ENCODE peak calls at places on chromosomes 12 and 14, in six cellular contexts. One of them, this sample, is unnamed.
A peak's percentile ranks its signal among the peaks of the same experiment; 100 is the strongest.

GRCh38 chr14:55707365-55707804 is 127.4 kb downstream of the KTN1 start:
- DNase-seq in Right ventricle myocardium superior: no peak
- DNase-seq in activated CD4-positive, alpha-beta T cell treated with anti-CD3 and anti-CD28 coated beads, Interleukin-2, amount 10 ng/mL, durations not matched to agents 24 days and 14 days: no peak
- DNase-seq in bronchial epithelial cell: peak; percentile 67
- DNase-seq in immature natural killer cell: peak; percentile 3
- DNase-seq in ELR: peak; percentile 71
- DNase-seq in this sample: peak; percentile 66

GRCh38 chr12:76890407-76891143 is 11.8 kb upstream of the CSRP2 start:
- DNase-seq in ELR: no peak
- DNase-seq in immature natural killer cell: no peak
- DNase-seq in activated CD4-positive, alpha-beta T cell treated with anti-CD3 and anti-CD28 coated beads, Interleukin-2, amount 10 ng/mL, durations not matched to agents 24 days and 14 days: no peak
- DNase-seq in bronchial epithelial cell: peak; percentile 74
- DNase-seq in Right ventricle myocardium superior: no peak
- DNase-seq in this sample: no peak

GRCh38 chr14:22472935-22473854 is 115.8 kb downstream of the DAD1 start:
- DNase-seq in Right ventricle myocardium superior: no peak
- DNase-seq in ELR: peak; percentile 57
- DNase-seq in activated CD4-positive, alpha-beta T cell treated with anti-CD3 and anti-CD28 coated beads, Interleukin-2, amount 10 ng/mL, durations not matched to agents 24 days and 14 days: no peak
- DNase-seq in bronchial epithelial cell: peak; percentile 51
- DNase-seq in immature natural killer cell: peak; percentile 77
- DNase-seq in this sample: peak; percentile 77

GRCh38 chr12:52382854-52383253 is 2.6 kb downstream of the KRT84 start:
- DNase-seq in Right ventricle myocardium superior: no peak
- DNase-seq in bronchial epithelial cell: no peak
- DNase-seq in ELR: no peak
- DNase-seq in activated CD4-positive, alpha-beta T cell treated with anti-CD3 and anti-CD28 coated beads, Interleukin-2, amount 10 ng/mL, durations not matched to agents 24 days and 14 days: no peak
- DNase-seq in immature natural killer cell: no peak
- DNase-seq in this sample: no peak

GRCh38 chr14:75523771-75524171 is 1.5 kb downstream of the BATF start:
- DNase-seq in immature natural killer cell: no peak
- DNase-seq in activated CD4-positive, alpha-beta T cell treated with anti-CD3 and anti-CD28 coated beads, Interleukin-2, amount 10 ng/mL, durations not matched to agents 24 days and 14 days: peak; percentile 70
- DNase-seq in ELR: peak; percentile 63
- DNase-seq in Right ventricle myocardium superior: no peak
- DNase-seq in bronchial epithelial cell: peak; percentile 44
- DNase-seq in this sample: no peak

GRCh38 chr12:10184261-10184843 is 5.5 kb downstream of the TMEM52B start:
- DNase-seq in activated CD4-positive, alpha-beta T cell treated with anti-CD3 and anti-CD28 coated beads, Interleukin-2, amount 10 ng/mL, durations not matched to agents 24 days and 14 days: no peak
- DNase-seq in immature natural killer cell: no peak
- DNase-seq in bronchial epithelial cell: peak; percentile 51
- DNase-seq in Right ventricle myocardium superior: no peak
- DNase-seq in ELR: peak; percentile 66
- DNase-seq in this sample: no peak

GRCh38 chr14:30005114-30005698 is 77.6 kb upstream of the PRKD1 start:
- DNase-seq in immature natural killer cell: no peak
- DNase-seq in Right ventricle myocardium superior: no peak
- DNase-seq in ELR: peak; percentile 69
- DNase-seq in bronchial epithelial cell: peak; percentile 65
- DNase-seq in activated CD4-positive, alpha-beta T cell treated with anti-CD3 and anti-CD28 coated beads, Interleukin-2, amount 10 ng/mL, durations not matched to agents 24 days and 14 days: no peak
- DNase-seq in this sample: peak; percentile 77

GRCh38 chr14:99722741-99723140 is 38.6 kb downstream of the CYP46A1 start:
- DNase-seq in ELR: no peak
- DNase-seq in Right ventricle myocardium superior: no peak
- DNase-seq in activated CD4-positive, alpha-beta T cell treated with anti-CD3 and anti-CD28 coated beads, Interleukin-2, amount 10 ng/mL, durations not matched to agents 24 days and 14 days: no peak
- DNase-seq in immature natural killer cell: no peak
- DNase-seq in bronchial epithelial cell: no peak
- DNase-seq in this sample: no peak

GRCh38 chr14:77991128-77991772 is 178.9 kb upstream of the NRXN3 start:
- DNase-seq in activated CD4-positive, alpha-beta T cell treated with anti-CD3 and anti-CD28 coated beads, Interleukin-2, amount 10 ng/mL, durations not matched to agents 24 days and 14 days: no peak
- DNase-seq in bronchial epithelial cell: no peak
- DNase-seq in immature natural killer cell: no peak
- DNase-seq in ELR: no peak
- DNase-seq in Right ventricle myocardium superior: no peak
- DNase-seq in this sample: no peak

GRCh38 chr14:101853455-101854018 is 92.0 kb downstream of the PPP2R5C start:
- DNase-seq in immature natural killer cell: no peak
- DNase-seq in activated CD4-positive, alpha-beta T cell treated with anti-CD3 and anti-CD28 coated beads, Interleukin-2, amount 10 ng/mL, durations not matched to agents 24 days and 14 days: no peak
- DNase-seq in ELR: no peak
- DNase-seq in Right ventricle myocardium superior: no peak
- DNase-seq in bronchial epithelial cell: no peak
- DNase-seq in this sample: no peak

GRCh38 chr14:64186231-64187129 is 107.7 kb downstream of the ESR2 start:
- DNase-seq in ELR: no peak
- DNase-seq in bronchial epithelial cell: no peak
- DNase-seq in immature natural killer cell: no peak
- DNase-seq in Right ventricle myocardium superior: no peak
- DNase-seq in activated CD4-positive, alpha-beta T cell treated with anti-CD3 and anti-CD28 coated beads, Interleukin-2, amount 10 ng/mL, durations not matched to agents 24 days and 14 days: no peak
- DNase-seq in this sample: peak; percentile 7

GRCh38 chr14:66143387-66144112 is 342.6 kb upstream of the CCDC196 start:
- DNase-seq in ELR: no peak
- DNase-seq in Right ventricle myocardium superior: no peak
- DNase-seq in activated CD4-positive, alpha-beta T cell treated with anti-CD3 and anti-CD28 coated beads, Interleukin-2, amount 10 ng/mL, durations not matched to agents 24 days and 14 days: no peak
- DNase-seq in bronchial epithelial cell: no peak
- DNase-seq in immature natural killer cell: no peak
- DNase-seq in this sample: no peak

GRCh38 chr12:121017966-121018491 is 1.7 kb upstream of the C12orf43 start:
- DNase-seq in bronchial epithelial cell: no peak
- DNase-seq in ELR: no peak
- DNase-seq in activated CD4-positive, alpha-beta T cell treated with anti-CD3 and anti-CD28 coated beads, Interleukin-2, amount 10 ng/mL, durations not matched to agents 24 days and 14 days: no peak
- DNase-seq in immature natural killer cell: no peak
- DNase-seq in Right ventricle myocardium superior: no peak
- DNase-seq in this sample: no peak

GRCh38 chr14:100384819-100385813 is 62.0 kb downstream of the SLC25A47 start:
- DNase-seq in bronchial epithelial cell: peak; percentile 52
- DNase-seq in ELR: peak; percentile 84
- DNase-seq in activated CD4-positive, alpha-beta T cell treated with anti-CD3 and anti-CD28 coated beads, Interleukin-2, amount 10 ng/mL, durations not matched to agents 24 days and 14 days: no peak
- DNase-seq in immature natural killer cell: no peak
- DNase-seq in Right ventricle myocardium superior: no peak
- DNase-seq in this sample: peak; percentile 76

GRCh38 chr12:5003025-5003666 is 40.5 kb upstream of the KCNA5 start:
- DNase-seq in ELR: peak; percentile 69
- DNase-seq in bronchial epithelial cell: peak; percentile 39
- DNase-seq in Right ventricle myocardium superior: peak; percentile 67
- DNase-seq in immature natural killer cell: peak; percentile 6
- DNase-seq in activated CD4-positive, alpha-beta T cell treated with anti-CD3 and anti-CD28 coated beads, Interleukin-2, amount 10 ng/mL, durations not matched to agents 24 days and 14 days: peak; percentile 85
- DNase-seq in this sample: peak; percentile 85

GRCh38 chr14:103099081-103099732 is 4.7 kb downstream of the EXOC3L4 start:
- DNase-seq in ELR: no peak
- DNase-seq in bronchial epithelial cell: no peak
- DNase-seq in Right ventricle myocardium superior: no peak
- DNase-seq in activated CD4-positive, alpha-beta T cell treated with anti-CD3 and anti-CD28 coated beads, Interleukin-2, amount 10 ng/mL, durations not matched to agents 24 days and 14 days: no peak
- DNase-seq in immature natural killer cell: no peak
- DNase-seq in this sample: no peak

GRCh38 chr12:48943221-48943620 is 14.1 kb downstream of the ARF3 start:
- DNase-seq in activated CD4-positive, alpha-beta T cell treated with anti-CD3 and anti-CD28 coated beads, Interleukin-2, amount 10 ng/mL, durations not matched to agents 24 days and 14 days: no peak
- DNase-seq in immature natural killer cell: no peak
- DNase-seq in Right ventricle myocardium superior: no peak
- DNase-seq in bronchial epithelial cell: no peak
- DNase-seq in ELR: no peak
- DNase-seq in this sample: no peak

GRCh38 chr12:7645395-7646177 is 20.1 kb downstream of the APOBEC1 start:
- DNase-seq in Right ventricle myocardium superior: no peak
- DNase-seq in activated CD4-positive, alpha-beta T cell treated with anti-CD3 and anti-CD28 coated beads, Interleukin-2, amount 10 ng/mL, durations not matched to agents 24 days and 14 days: peak; percentile 76
- DNase-seq in ELR: peak; percentile 65
- DNase-seq in bronchial epithelial cell: peak; percentile 25
- DNase-seq in immature natural killer cell: peak; percentile 22
- DNase-seq in this sample: peak; percentile 44

GRCh38 chr14:92902726-92903125 is 20.2 kb upstream of the CHGA start:
- DNase-seq in immature natural killer cell: no peak
- DNase-seq in ELR: no peak
- DNase-seq in activated CD4-positive, alpha-beta T cell treated with anti-CD3 and anti-CD28 coated beads, Interleukin-2, amount 10 ng/mL, durations not matched to agents 24 days and 14 days: no peak
- DNase-seq in bronchial epithelial cell: no peak
- DNase-seq in Right ventricle myocardium superior: no peak
- DNase-seq in this sample: no peak

GRCh38 chr12:8057291-8057690 is 8.9 kb downstream of the C3AR1 start:
- DNase-seq in activated CD4-positive, alpha-beta T cell treated with anti-CD3 and anti-CD28 coated beads, Interleukin-2, amount 10 ng/mL, durations not matched to agents 24 days and 14 days: no peak
- DNase-seq in bronchial epithelial cell: no peak
- DNase-seq in immature natural killer cell: no peak
- DNase-seq in Right ventricle myocardium superior: no peak
- DNase-seq in ELR: no peak
- DNase-seq in this sample: no peak

GRCh38 chr12:29088611-29089219 is 60.4 kb upstream of the FAR2 start:
- DNase-seq in Right ventricle myocardium superior: no peak
- DNase-seq in activated CD4-positive, alpha-beta T cell treated with anti-CD3 and anti-CD28 coated beads, Interleukin-2, amount 10 ng/mL, durations not matched to agents 24 days and 14 days: no peak
- DNase-seq in bronchial epithelial cell: peak; percentile 33
- DNase-seq in ELR: peak; percentile 15
- DNase-seq in immature natural killer cell: no peak
- DNase-seq in this sample: peak; percentile 10

GRCh38 chr12:102638777-102639176 is 158.4 kb upstream of the IGF1 start:
- DNase-seq in bronchial epithelial cell: peak; percentile 29
- DNase-seq in activated CD4-positive, alpha-beta T cell treated with anti-CD3 and anti-CD28 coated beads, Interleukin-2, amount 10 ng/mL, durations not matched to agents 24 days and 14 days: no peak
- DNase-seq in immature natural killer cell: no peak
- DNase-seq in Right ventricle myocardium superior: no peak
- DNase-seq in ELR: peak; percentile 61
- DNase-seq in this sample: no peak

GRCh38 chr14:101627913-101628257 is 66.6 kb downstream of the DIO3 start:
- DNase-seq in activated CD4-positive, alpha-beta T cell treated with anti-CD3 and anti-CD28 coated beads, Interleukin-2, amount 10 ng/mL, durations not matched to agents 24 days and 14 days: no peak
- DNase-seq in immature natural killer cell: no peak
- DNase-seq in ELR: no peak
- DNase-seq in Right ventricle myocardium superior: no peak
- DNase-seq in bronchial epithelial cell: no peak
- DNase-seq in this sample: no peak

GRCh38 chr12:40837891-40838424 is 145.7 kb downstream of the CNTN1 start:
- DNase-seq in ELR: no peak
- DNase-seq in immature natural killer cell: no peak
- DNase-seq in bronchial epithelial cell: no peak
- DNase-seq in Right ventricle myocardium superior: no peak
- DNase-seq in activated CD4-positive, alpha-beta T cell treated with anti-CD3 and anti-CD28 coated beads, Interleukin-2, amount 10 ng/mL, durations not matched to agents 24 days and 14 days: no peak
- DNase-seq in this sample: no peak

GRCh38 chr12:94180558-94181296 is 32.4 kb downstream of the PLXNC1 start:
- DNase-seq in immature natural killer cell: peak; percentile 80
- DNase-seq in Right ventricle myocardium superior: no peak
- DNase-seq in bronchial epithelial cell: peak; percentile 72
- DNase-seq in activated CD4-positive, alpha-beta T cell treated with anti-CD3 and anti-CD28 coated beads, Interleukin-2, amount 10 ng/mL, durations not matched to agents 24 days and 14 days: no peak
- DNase-seq in ELR: no peak
- DNase-seq in this sample: no peak

GRCh38 chr12:122836027-122836921 is 1.0 kb downstream of the HIP1R start:
- DNase-seq in activated CD4-positive, alpha-beta T cell treated with anti-CD3 and anti-CD28 coated beads, Interleukin-2, amount 10 ng/mL, durations not matched to agents 24 days and 14 days: peak; percentile 88
- DNase-seq in bronchial epithelial cell: peak; percentile 68
- DNase-seq in ELR: peak; percentile 61
- DNase-seq in immature natural killer cell: peak; percentile 72
- DNase-seq in Right ventricle myocardium superior: peak; percentile 42
- DNase-seq in this sample: peak; percentile 36

GRCh38 chr14:32330356-32331226 is 1.5 kb downstream of the AKAP6 start:
- DNase-seq in immature natural killer cell: no peak
- DNase-seq in activated CD4-positive, alpha-beta T cell treated with anti-CD3 and anti-CD28 coated beads, Interleukin-2, amount 10 ng/mL, durations not matched to agents 24 days and 14 days: no peak
- DNase-seq in ELR: no peak
- DNase-seq in bronchial epithelial cell: no peak
- DNase-seq in Right ventricle myocardium superior: no peak
- DNase-seq in this sample: no peak

GRCh38 chr12:122868471-122869177 is 27.3 kb downstream of the VPS37B start:
- DNase-seq in bronchial epithelial cell: no peak
- DNase-seq in Right ventricle myocardium superior: peak; percentile 30
- DNase-seq in activated CD4-positive, alpha-beta T cell treated with anti-CD3 and anti-CD28 coated beads, Interleukin-2, amount 10 ng/mL, durations not matched to agents 24 days and 14 days: no peak
- DNase-seq in ELR: no peak
- DNase-seq in immature natural killer cell: no peak
- DNase-seq in this sample: no peak

GRCh38 chr12:106046301-106046846 is 92.4 kb downstream of the NUAK1 start:
- DNase-seq in ELR: no peak
- DNase-seq in immature natural killer cell: no peak
- DNase-seq in activated CD4-positive, alpha-beta T cell treated with anti-CD3 and anti-CD28 coated beads, Interleukin-2, amount 10 ng/mL, durations not matched to agents 24 days and 14 days: no peak
- DNase-seq in Right ventricle myocardium superior: no peak
- DNase-seq in bronchial epithelial cell: no peak
- DNase-seq in this sample: no peak